ENCODE peak calls at places on chromosome 18, in seven cellular contexts. J, M, B, W, O, P and F are unnamed samples. For H3K4me1, the result is how much of the 10 kb centered on the place peaks cover.

GRCh38 chr18:34990571-34990970 is 50.6 kb upstream of the MAPRE2 start:
- DNase-seq in J (no peak), M (no peak), B (no peak), W (no peak), O (no peak), P (no peak), F (no peak)

GRCh38 chr18:42413870-42414269 is 458.8 kb downstream of the PIK3C3 start:
- DNase-seq in J (no peak), M (no peak), B (no peak), W (no peak), O (no peak), P (no peak), F (no peak)

GRCh38 chr18:68507781-68508180 is 207.1 kb downstream of the TMX3 start:
- DNase-seq in J (no peak), M (no peak), B (no peak), W (no peak), O (no peak), P (no peak), F (no peak)

GRCh38 chr18:79714531-79715240 is 35.1 kb downstream of the CTDP1 start:
- DNase-seq in J (no peak), M (no peak), B (no peak), W (no peak), O (peak), P (no peak), F (no peak)

GRCh38 chr18:37566479-37567060 is 972 bp upstream of the CELF4 start:
- DNase-seq in J (no peak), M (no peak), B (no peak), W (peak), O (no peak), P (no peak), F (no peak)

GRCh38 chr18:79203017-79203605 is 133.9 kb downstream of the ATP9B start:
- DNase-seq in J (no peak), M (no peak), B (no peak), W (no peak), O (no peak), P (no peak), F (no peak)

GRCh38 chr18:78871631-78872030 is 108.0 kb upstream of the SALL3 start:
- DNase-seq in J (no peak), M (no peak), B (no peak), W (no peak), O (no peak), P (no peak), F (no peak)

GRCh38 chr18:69659142-69659651 is 258.5 kb downstream of the DOK6 start:
- DNase-seq in J (no peak), M (no peak), B (no peak), W (peak), O (no peak), P (no peak), F (no peak)

GRCh38 chr18:47204908-47205522 is 28.9 kb upstream of the IER3IP1 start:
- DNase-seq in J (peak), M (peak), B (peak), W (peak), O (no peak), P (no peak), F (peak)

GRCh38 chr18:78125497-78125896 is 854.1 kb upstream of the SALL3 start:
- DNase-seq in J (no peak), M (no peak), B (no peak), W (no peak), O (no peak), P (no peak), F (no peak)

GRCh38 chr18:60568211-60568610 is 195.6 kb upstream of the MC4R start:
- DNase-seq in J (no peak), M (no peak), B (no peak), W (no peak), O (no peak), P (no peak), F (no peak)

GRCh38 chr18:74950479-74950878 is 258.5 kb downstream of the PTGR3 start:
- DNase-seq in J (no peak), M (no peak), B (no peak), W (no peak), O (no peak), P (no peak), F (no peak)

GRCh38 chr18:14916851-14917250 is 168.9 kb downstream of the ANKRD30B start:
- DNase-seq in J (no peak), M (no peak), B (no peak), W (no peak), O (no peak), P (no peak), F (no peak)

GRCh38 chr18:61546598-61546997 is 213.4 kb downstream of the CDH20 start:
- DNase-seq in J (no peak), M (no peak), B (no peak), W (no peak), O (no peak), P (no peak), F (no peak)

GRCh38 chr18:23337599-23338444 is 115.3 kb upstream of the RIOK3 start:
- DNase-seq in J (no peak), M (peak), B (no peak), W (peak), O (no peak), P (no peak), F (no peak)

GRCh38 chr18:13457327-13457726 is 238.8 kb downstream of the LDLRAD4 start:
- DNase-seq in J (no peak), M (no peak), B (no peak), W (no peak), O (no peak), P (peak), F (peak)

GRCh38 chr18:7479756-7480155 is 87.4 kb upstream of the PTPRM start:
- DNase-seq in J (no peak), M (no peak), B (no peak), W (no peak), O (no peak), P (no peak), F (no peak)

GRCh38 chr18:9055626-9056025 is 46.9 kb upstream of the NDUFV2 start:
- DNase-seq in J (no peak), M (no peak), B (no peak), W (no peak), O (no peak), P (no peak), F (no peak)

GRCh38 chr18:24398515-24398914 is 891 bp upstream of the OSBPL1A start:
- DNase-seq in J (peak), M (no peak), B (no peak), W (no peak), O (peak), P (peak), F (no peak)

GRCh38 chr18:24395049-24395780 is 2.4 kb downstream of the OSBPL1A start:
- DNase-seq in J (no peak), M (no peak), B (no peak), W (no peak), O (no peak), P (no peak), F (no peak)

GRCh38 chr18:24397694-24398365 is at the start of gene OSBPL1A:
- DNase-seq in J (peak), M (peak), B (peak), W (peak), O (peak), P (peak), F (peak)

GRCh38 chr18:24396082-24396623 is 1.5 kb downstream of the OSBPL1A start:
- DNase-seq in J (no peak), M (no peak), B (no peak), W (no peak), O (no peak), P (no peak), F (no peak)

DNA sequence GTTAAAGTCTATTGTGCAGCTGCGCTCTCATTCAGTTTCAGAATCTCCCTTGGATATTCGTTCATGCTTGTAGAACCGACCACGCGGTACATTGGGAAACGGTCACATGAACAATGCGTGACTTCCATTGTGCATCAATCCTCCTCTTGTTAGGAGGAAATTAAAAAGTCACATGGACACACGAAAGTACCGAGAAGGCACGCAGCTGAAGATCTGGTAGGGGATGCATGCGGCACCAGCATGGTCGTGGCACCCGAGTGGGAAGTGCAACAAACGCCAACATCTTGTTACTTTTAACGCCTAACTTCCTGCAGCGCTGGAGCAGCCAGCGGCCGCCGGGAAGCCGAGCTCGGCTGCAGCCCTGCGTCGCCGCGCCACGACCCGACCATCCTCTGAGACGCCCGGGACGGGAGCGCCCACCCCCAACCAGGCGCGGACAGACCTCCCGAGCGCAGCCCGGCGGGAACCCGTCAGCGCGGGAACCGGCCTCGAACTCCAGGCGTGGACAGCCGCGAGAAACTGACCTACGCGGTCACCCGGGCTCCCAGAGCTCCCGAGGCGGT is 412 bp downstream of the OSBPL1A start:
- DNase-seq in J (peak), M (no peak), B (peak), W (peak), O (no peak), P (peak), F (peak)
- TF ChIP-seq EP300 in J (no peak), M (no peak), B (no peak), W (no peak), O (peak), P (peak), F (no peak)

GRCh38 chr18:62877448-62878221 is 162.3 kb downstream of the PHLPP1 start:
- DNase-seq in J (no peak), M (no peak), B (no peak), W (no peak), O (no peak), P (no peak), F (no peak)

GRCh38 chr18:62880034-62880433 is 164.7 kb downstream of the PHLPP1 start:
- DNase-seq in J (no peak), M (no peak), B (no peak), W (no peak), O (no peak), P (no peak), F (no peak)

GRCh38 chr18:62876106-62876505 is 160.8 kb downstream of the PHLPP1 start:
- DNase-seq in J (no peak), M (no peak), B (no peak), W (no peak), O (no peak), P (no peak), F (no peak)

GRCh38 chr18:62876828-62877227 is 161.5 kb downstream of the PHLPP1 start:
- DNase-seq in J (no peak), M (no peak), B (no peak), W (no peak), O (no peak), P (no peak), F (no peak)

GRCh38 chr18:62878305-62878704 is 163.0 kb downstream of the PHLPP1 start:
- DNase-seq in J (no peak), M (no peak), B (no peak), W (no peak), O (no peak), P (no peak), F (no peak)
- H3K4me1 ChIP-seq in J (under half), M (under half), B (half or more), W (under half), O (under half), P (under half), F (under half)

GRCh38 chr18:65336411-65336810 is 414.4 kb upstream of the CDH7 start:
- DNase-seq in J (no peak), M (no peak), B (no peak), W (no peak), O (no peak), P (no peak), F (no peak)
- TF ChIP-seq EP300 in J (no peak), M (no peak), B (no peak), W (no peak), O (no peak), P (no peak), F (no peak)

GRCh38 chr18:2954869-2955645 is 57.9 kb downstream of the LPIN2 start:
- DNase-seq in J (no peak), M (no peak), B (no peak), W (no peak), O (no peak), P (no peak), F (no peak)
- H3K4me1 ChIP-seq in J (under half), M (under half), B (under half), W (under half), O (under half), P (under half), F (under half)